ENCODE peak calls at places on chromosomes 6 and 20, in eight cellular contexts. N, K, U, B, T, S, W and J are unnamed samples.

GRCh38 chr6:170087946-170088348 is 202.9 kb downstream of the DLL1 start:
- DNase-seq in N (no peak), K (peak), U (no peak), B (no peak), T (peak), S (no peak), W (no peak), J (no peak)

GRCh38 chr6:1575213-1576041 is 34.3 kb upstream of the FOXC1 start:
- DNase-seq in N (no peak), K (no peak), U (no peak), B (no peak), T (peak), S (peak), W (no peak), J (peak)

GRCh38 chr6:79466222-79466834 is 70.9 kb downstream of the LCA5 start:
- DNase-seq in N (peak), K (no peak), U (peak), B (peak), T (peak), S (no peak), W (no peak), J (no peak)

GRCh38 chr6:105108631-105109262 is 71.1 kb downstream of the POPDC3 start:
- DNase-seq in N (no peak), K (no peak), U (no peak), B (no peak), T (no peak), S (no peak), W (no peak), J (no peak)

GRCh38 chr20:36629719-36630340 is 16.2 kb downstream of the SLA2 start:
- DNase-seq in N (no peak), K (no peak), U (no peak), B (no peak), T (peak), S (no peak), W (no peak), J (no peak)

GRCh38 chr20:57317316-57317788 is 12.3 kb upstream of the SPO11 start:
- DNase-seq in N (no peak), K (no peak), U (no peak), B (no peak), T (no peak), S (no peak), W (no peak), J (no peak)

GRCh38 chr6:131159578-131159977 is 24.3 kb downstream of the AKAP7 start:
- DNase-seq in N (no peak), K (no peak), U (no peak), B (no peak), T (no peak), S (no peak), W (no peak), J (no peak)

GRCh38 chr6:40891686-40892085 is 147.3 kb downstream of the UNC5CL start:
- DNase-seq in N (no peak), K (no peak), U (no peak), B (no peak), T (no peak), S (no peak), W (no peak), J (no peak)

GRCh38 chr20:50572922-50573777 is 63.0 kb downstream of the PTPN1 start:
- DNase-seq in N (no peak), K (peak), U (no peak), B (peak), T (no peak), S (no peak), W (no peak), J (peak)

GRCh38 chr6:133551847-133552331 is 310.7 kb downstream of the EYA4 start:
- DNase-seq in N (no peak), K (no peak), U (peak), B (no peak), T (no peak), S (no peak), W (no peak), J (peak)

GRCh38 chr6:36626636-36627035 is 32.5 kb downstream of the SRSF3 start:
- DNase-seq in N (no peak), K (peak), U (no peak), B (no peak), T (no peak), S (no peak), W (no peak), J (no peak)

GRCh38 chr6:16473184-16473907 is 235.0 kb downstream of the GMPR start:
- DNase-seq in N (no peak), K (no peak), U (no peak), B (no peak), T (no peak), S (no peak), W (no peak), J (no peak)

GRCh38 chr6:9593566-9593965 is 821.3 kb downstream of the TFAP2A start:
- DNase-seq in N (no peak), K (no peak), U (no peak), B (no peak), T (no peak), S (no peak), W (no peak), J (no peak)

GRCh38 chr20:5888051-5888450 is 62.3 kb downstream of the TRMT6 start:
- DNase-seq in N (no peak), K (no peak), U (no peak), B (no peak), T (peak), S (no peak), W (no peak), J (no peak)

GRCh38 chr20:57265649-57266250 is 691 bp downstream of the BMP7 start:
- DNase-seq in N (no peak), K (no peak), U (no peak), B (no peak), T (no peak), S (no peak), W (no peak), J (no peak)

GRCh38 chr20:38880952-38881735 is 45.1 kb upstream of the FAM83D start:
- DNase-seq in N (no peak), K (no peak), U (no peak), B (no peak), T (peak), S (no peak), W (no peak), J (no peak)

GRCh38 chr20:32289661-32290431 is 12.4 kb downstream of the KIF3B start:
- DNase-seq in N (no peak), K (no peak), U (no peak), B (no peak), T (no peak), S (no peak), W (no peak), J (no peak)

GRCh38 chr6:36387440-36388303 is at the start of gene ETV7:
- DNase-seq in N (no peak), K (peak), U (no peak), B (no peak), T (peak), S (no peak), W (peak), J (peak)

GRCh38 chr6:170085475-170086401 is 205.1 kb downstream of the DLL1 start:
- DNase-seq in N (no peak), K (peak), U (no peak), B (no peak), T (no peak), S (no peak), W (no peak), J (peak)

GRCh38 chr6:170022291-170022722 is 268.6 kb downstream of the DLL1 start:
- DNase-seq in N (no peak), K (peak), U (no peak), B (no peak), T (no peak), S (no peak), W (no peak), J (no peak)

GRCh38 chr20:19205999-19206398 is 6.4 kb upstream of the SLC24A3 start:
- DNase-seq in N (peak), K (peak), U (peak), B (peak), T (peak), S (peak), W (peak), J (peak)

GRCh38 chr6:110140650-110141049 is 38.8 kb downstream of the WASF1 start:
- DNase-seq in N (peak), K (no peak), U (peak), B (peak), T (no peak), S (no peak), W (no peak), J (no peak)

GRCh38 chr20:20573797-20574196 is 138.6 kb downstream of the RALGAPA2 start:
- DNase-seq in N (no peak), K (no peak), U (no peak), B (no peak), T (no peak), S (no peak), W (no peak), J (no peak)

GRCh38 chr6:43695078-43695966 is 7.7 kb upstream of the MRPS18A start:
- DNase-seq in N (no peak), K (no peak), U (no peak), B (no peak), T (no peak), S (peak), W (no peak), J (peak)

GRCh38 chr6:19380287-19380686 is 456.9 kb upstream of the ID4 start:
- DNase-seq in N (no peak), K (no peak), U (no peak), B (no peak), T (no peak), S (no peak), W (peak), J (no peak)

GRCh38 chr6:135811172-135811571 is 40.3 kb upstream of the PDE7B start:
- DNase-seq in N (no peak), K (no peak), U (no peak), B (no peak), T (no peak), S (no peak), W (no peak), J (no peak)
- TF ChIP-seq POLR2A in N (no peak), K (no peak), U (no peak), B (no peak), T (no peak), S (no peak), W (no peak), J (no peak)

GRCh38 chr6:10719386-10720228 is 3.3 kb upstream of the TMEM14C start:
- DNase-seq in N (no peak), K (no peak), U (no peak), B (peak), T (peak), S (no peak), W (no peak), J (peak)
- TF ChIP-seq CTCF in N (no peak), K (no peak), U (no peak), B (no peak), T (no peak), S (no peak), W (no peak), J (no peak)

GRCh38 chr20:63697357-63697867 is 960 bp downstream of the TNFRSF6B start:
- DNase-seq in N (no peak), K (no peak), U (no peak), B (no peak), T (no peak), S (no peak), W (no peak), J (no peak)
- TF ChIP-seq POLR2A in N (no peak), K (no peak), U (no peak), B (no peak), T (no peak), S (no peak), W (no peak), J (no peak)

GRCh38 chr6:25714765-25715164 is 39.8 kb upstream of the SLC17A4 start:
- DNase-seq in N (no peak), K (no peak), U (no peak), B (peak), T (no peak), S (no peak), W (no peak), J (no peak)

GRCh38 chr6:25710287-25710686 is 44.3 kb upstream of the SLC17A4 start:
- DNase-seq in N (no peak), K (no peak), U (no peak), B (no peak), T (no peak), S (no peak), W (no peak), J (no peak)

GRCh38 chr6:25709761-25710160 is 44.8 kb upstream of the SLC17A4 start:
- DNase-seq in N (no peak), K (no peak), U (no peak), B (no peak), T (no peak), S (no peak), W (no peak), J (no peak)

GRCh38 chr6:25715794-25716193 is 38.7 kb upstream of the SLC17A4 start:
- DNase-seq in N (no peak), K (no peak), U (no peak), B (no peak), T (no peak), S (no peak), W (no peak), J (no peak)

DNA sequence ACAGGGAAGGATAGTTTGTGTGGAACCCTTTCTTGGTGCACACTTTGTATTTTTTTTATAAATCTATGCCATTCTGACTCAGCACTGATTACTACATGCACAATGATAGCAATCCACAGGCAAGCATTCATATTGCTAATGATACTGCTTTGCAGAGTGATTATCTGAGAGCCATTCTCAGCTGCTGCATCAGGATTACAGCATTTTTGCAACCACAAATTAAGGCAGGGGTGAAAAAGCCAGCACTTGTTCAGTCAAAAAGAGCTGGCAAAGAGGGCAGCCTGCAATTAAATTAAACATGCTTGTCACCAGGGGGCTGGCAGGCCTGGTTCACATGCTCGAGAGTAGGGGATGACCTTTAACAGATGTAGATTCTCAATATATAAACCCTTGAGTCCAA is 40.7 kb upstream of the SLC17A4 start:
- DNase-seq in N (no peak), K (no peak), U (no peak), B (no peak), T (no peak), S (no peak), W (no peak), J (no peak)
- TF ChIP-seq CTCF in N (no peak), K (no peak), U (no peak), B (no peak), T (no peak), S (no peak), W (no peak), J (no peak)

GRCh38 chr20:63574156-63574828 is at the start of gene HELZ2:
- DNase-seq in N (peak), K (peak), U (peak), B (peak), T (peak), S (peak), W (peak), J (peak)
- TF ChIP-seq POLR2A in N (peak), K (no peak), U (peak), B (peak), T (peak), S (no peak), W (peak), J (no peak)

DNA sequence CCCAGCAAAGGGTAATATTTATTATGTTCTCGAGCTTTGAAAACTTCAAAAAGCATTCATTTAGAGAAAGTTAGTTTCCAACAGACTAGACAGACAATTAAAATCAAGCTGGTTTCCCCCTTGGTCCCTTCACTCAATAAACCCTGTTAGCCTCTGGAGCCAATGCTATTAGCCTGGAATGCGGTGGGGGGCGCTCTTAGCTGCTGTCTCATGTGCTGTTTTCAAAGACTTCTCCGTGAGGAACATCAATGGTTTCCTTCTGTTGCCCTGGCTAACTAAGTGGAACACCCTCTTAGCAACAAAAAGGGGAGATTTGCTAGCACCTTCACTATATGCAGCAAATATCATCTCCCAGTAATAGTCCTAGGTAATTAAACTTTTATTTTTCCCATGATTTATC is 86.4 kb downstream of the LY86 start:
- DNase-seq in N (no peak), K (no peak), U (no peak), B (no peak), T (peak), S (no peak), W (no peak), J (no peak)
- TF ChIP-seq CTCF in N (peak), K (no peak), U (no peak), B (peak), T (peak), S (no peak), W (no peak), J (no peak)

GRCh38 chr6:100455230-100456124 is 9.2 kb downstream of the SIM1 start:
- DNase-seq in N (no peak), K (no peak), U (no peak), B (no peak), T (no peak), S (no peak), W (no peak), J (no peak)
- TF ChIP-seq POLR2A in N (no peak), K (no peak), U (no peak), B (no peak), T (no peak), S (no peak), W (no peak), J (no peak)

GRCh38 chr20:48905322-48905647 is 16.2 kb upstream of the ARFGEF2 start:
- DNase-seq in N (no peak), K (no peak), U (no peak), B (no peak), T (no peak), S (no peak), W (no peak), J (no peak)
- TF ChIP-seq CTCF in N (no peak), K (no peak), U (no peak), B (no peak), T (no peak), S (no peak), W (no peak), J (no peak)